ENCODE peak calls at places on chromosomes 5 and 9, in ten cellular contexts. I is NCI-H2171; A is effector memory CD4-positive, alpha-beta T cell; V is stimulated activated CD4-positive, alpha-beta T cell treated with anti-CD3 and anti-CD28 coated beads, Interleukin-4, amount 100 ng/mL, for 24 hours; N is M059J; H is HEK293T; P is DND-41; O is ovary; L is GM03348; M is upper lobe of right lung. J is an unnamed sample.

GRCh38 chr9:115208503-115208902 is 90.5 kb upstream of the TNC start:
- DNase-seq in I (no peak), A (no peak), V (no peak), N (peak), H (no peak), P (no peak), O (no peak), L (peak), M (no peak), J (peak)

GRCh38 chr9:89277043-89277442 is 34.0 kb upstream of the CKS2 start:
- DNase-seq in I (no peak), A (no peak), V (no peak), N (no peak), H (no peak), P (peak), O (no peak), L (no peak), M (no peak), J (no peak)

GRCh38 chr5:10262121-10262774 is 12.2 kb downstream of the CCT5 start:
- DNase-seq in I (no peak), A (no peak), V (no peak), N (no peak), H (no peak), P (no peak), O (no peak), L (no peak), M (no peak), J (no peak)

GRCh38 chr5:140424135-140424534 is 22.5 kb downstream of the ANKHD1 start:
- DNase-seq in I (no peak), A (no peak), V (no peak), N (no peak), H (no peak), P (no peak), O (no peak), L (no peak), M (no peak), J (no peak)

GRCh38 chr5:170138273-170138672 is 32.6 kb downstream of the FOXI1 start:
- DNase-seq in I (no peak), A (no peak), V (no peak), N (no peak), H (no peak), P (no peak), O (no peak), L (no peak), M (no peak), J (no peak)

GRCh38 chr9:5040730-5041389 is 55.8 kb downstream of the JAK2 start:
- DNase-seq in I (no peak), A (no peak), V (no peak), N (no peak), H (no peak), P (no peak), O (no peak), L (no peak), M (peak), J (no peak)

GRCh38 chr9:114155967-114156294 is 594 bp downstream of the COL27A1 start:
- DNase-seq in I (no peak), A (no peak), V (no peak), N (no peak), H (peak), P (no peak), O (peak), L (peak), M (no peak), J (peak)

GRCh38 chr9:112532427-112532826 is 45.8 kb downstream of the KIAA1958 start:
- DNase-seq in I (no peak), A (no peak), V (no peak), N (peak), H (no peak), P (no peak), O (peak), L (peak), M (no peak), J (peak)

GRCh38 chr9:79829566-79830347 is 258.0 kb downstream of the TLE4 start:
- DNase-seq in I (no peak), A (no peak), V (no peak), N (no peak), H (no peak), P (no peak), O (no peak), L (no peak), M (no peak), J (no peak)

GRCh38 chr5:1519631-1520141 is 4.1 kb downstream of the LPCAT1 start:
- DNase-seq in I (no peak), A (no peak), V (no peak), N (no peak), H (no peak), P (peak), O (peak), L (no peak), M (peak), J (no peak)

GRCh38 chr5:171462928-171463843 is 43.7 kb downstream of the FGF18 start:
- DNase-seq in I (no peak), A (no peak), V (no peak), N (no peak), H (no peak), P (no peak), O (no peak), L (no peak), M (no peak), J (no peak)

GRCh38 chr5:157351386-157352089 is 85.6 kb downstream of the CYFIP2 start:
- DNase-seq in I (no peak), A (no peak), V (no peak), N (no peak), H (no peak), P (no peak), O (no peak), L (no peak), M (no peak), J (no peak)

GRCh38 chr5:1494780-1495524 is 28.8 kb downstream of the LPCAT1 start:
- DNase-seq in I (no peak), A (no peak), V (no peak), N (no peak), H (no peak), P (no peak), O (no peak), L (no peak), M (no peak), J (no peak)

GRCh38 chr5:107067391-107067790 is 603.3 kb downstream of the EFNA5 start:
- DNase-seq in I (no peak), A (no peak), V (no peak), N (peak), H (no peak), P (no peak), O (no peak), L (no peak), M (no peak), J (no peak)

GRCh38 chr9:111438576-111439235 is 45.5 kb downstream of the ECPAS start:
- DNase-seq in I (peak), A (no peak), V (no peak), N (peak), H (no peak), P (no peak), O (no peak), L (no peak), M (no peak), J (no peak)

GRCh38 chr9:136225366-136225747 is 20.3 kb downstream of the QSOX2 start:
- DNase-seq in I (no peak), A (peak), V (no peak), N (no peak), H (no peak), P (no peak), O (no peak), L (no peak), M (no peak), J (no peak)

GRCh38 chr5:135038202-135038828 is 4.3 kb upstream of the PITX1 start:
- DNase-seq in I (no peak), A (no peak), V (no peak), N (no peak), H (no peak), P (no peak), O (no peak), L (no peak), M (no peak), J (no peak)

GRCh38 chr9:21141427-21141882 is at the start of gene IFNW1:
- DNase-seq in I (no peak), A (no peak), V (no peak), N (peak), H (peak), P (no peak), O (no peak), L (no peak), M (no peak), J (peak)

GRCh38 chr9:91312717-91313325 is 48.9 kb downstream of the AUH start:
- DNase-seq in I (no peak), A (no peak), V (no peak), N (peak), H (no peak), P (no peak), O (no peak), L (no peak), M (no peak), J (no peak)

GRCh38 chr9:130879863-130880411 is 16.7 kb downstream of the QRFP start:
- DNase-seq in I (no peak), A (no peak), V (no peak), N (no peak), H (no peak), P (no peak), O (no peak), L (no peak), M (no peak), J (no peak)

GRCh38 chr5:2755371-2755715 is 3.9 kb upstream of the IRX2 start:
- DNase-seq in I (no peak), A (no peak), V (no peak), N (no peak), H (no peak), P (peak), O (no peak), L (no peak), M (no peak), J (no peak)

GRCh38 chr5:5497132-5497748 is 74.8 kb downstream of the ICE1 start:
- DNase-seq in I (peak), A (no peak), V (no peak), N (peak), H (peak), P (peak), O (peak), L (peak), M (peak), J (peak)

GRCh38 chr5:9166202-9167147 is 379.4 kb downstream of the SEMA5A start:
- DNase-seq in I (no peak), A (no peak), V (no peak), N (peak), H (no peak), P (peak), O (no peak), L (peak), M (no peak), J (peak)

J was measured in GM23248.